ENCODE peak calls at places on chromosomes 11 and 22, in five cellular contexts. T is endodermal cell, O is kidney, L is HCT116, X is adipocyte. A is an unnamed sample.

GRCh38 chr22:47333625-47334024 is 571.2 kb downstream of the TBC1D22A start:
- DNase-seq in L (peak), O (no peak), X (no peak), T (no peak), A (peak)

GRCh38 chr11:110349109-110349996 is 52.9 kb upstream of the RDX start:
- DNase-seq in T (no peak), L (no peak), X (no peak), O (no peak), A (peak)

GRCh38 chr11:99592241-99592640 is 571.5 kb downstream of the CNTN5 start:
- DNase-seq in L (no peak), X (no peak), T (no peak), O (no peak), A (no peak)

GRCh38 chr11:19370100-19370861 is 129.5 kb upstream of the E2F8 start:
- DNase-seq in L (no peak), X (peak), T (no peak), O (no peak), A (peak)

GRCh38 chr11:110896358-110896757 is 184.1 kb upstream of the ARHGAP20 start:
- DNase-seq in O (no peak), L (no peak), T (no peak), X (peak), A (peak)

GRCh38 chr11:125945797-125946520 is at the start of gene VSIG10L2:
- DNase-seq in T (no peak), O (no peak), L (no peak), X (no peak), A (no peak)

GRCh38 chr11:62266558-62266957 is 3.4 kb upstream of the SCGB2A2 start:
- DNase-seq in O (no peak), X (no peak), T (no peak), L (no peak), A (peak)

GRCh38 chr11:4643084-4643483 is 698 bp upstream of the OR51E1 start:
- DNase-seq in O (no peak), L (no peak), X (peak), T (no peak), A (no peak)

GRCh38 chr22:48561676-48562075 is 1266.0 kb downstream of the BRD1 start:
- DNase-seq in L (no peak), X (no peak), T (no peak), O (peak), A (no peak)

DNA sequence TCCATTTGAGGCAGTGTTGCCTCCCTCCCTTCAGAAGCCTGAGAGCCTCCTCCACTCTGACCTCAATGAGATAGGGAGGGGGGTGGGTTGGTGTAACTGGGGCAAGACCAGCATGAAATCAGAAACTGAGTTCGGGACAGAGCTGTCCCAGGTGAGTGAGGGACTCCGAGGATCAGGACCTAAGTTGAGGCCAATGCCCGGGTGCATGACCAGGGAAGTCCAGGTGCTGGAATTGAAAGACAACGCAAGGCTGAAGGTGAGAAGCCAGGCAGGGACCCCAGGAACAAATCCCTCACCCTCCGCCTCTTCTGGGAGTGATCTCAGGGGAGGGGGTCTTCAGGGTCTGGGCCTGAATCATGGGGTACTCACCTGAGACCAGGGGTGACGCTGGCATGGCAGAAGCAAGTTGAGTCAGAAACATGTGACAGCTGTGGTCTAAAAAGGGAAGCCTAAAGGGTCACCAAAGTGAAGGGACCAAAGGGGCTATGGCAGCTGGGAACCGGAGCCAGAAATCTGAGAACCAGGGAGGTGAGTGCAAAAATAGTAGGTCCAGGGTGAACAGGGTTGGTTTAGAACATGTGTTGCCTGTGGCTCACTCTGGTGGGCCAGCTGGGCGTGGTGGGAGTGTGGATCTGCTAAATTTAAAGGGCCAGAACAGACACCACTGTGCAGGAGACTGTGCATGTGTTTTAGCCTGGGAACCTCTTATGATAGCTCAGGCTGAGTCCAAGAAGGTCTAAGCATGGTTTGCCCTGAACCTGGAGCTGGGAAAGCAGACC is 41.1 kb upstream of the ZBED5 start:
- DNase-seq in X (no peak), L (no peak), O (no peak), T (no peak), A (no peak)
- H3K4me3 ChIP-seq in X (peak), L (peak), O (no peak), T (no peak), A (peak)

GRCh38 chr22:18091478-18091877 is 13.7 kb downstream of the PEX26 start:
- DNase-seq in L (no peak), X (no peak), O (no peak), T (no peak), A (no peak)
- H3K9ac ChIP-seq in L (no peak), X (peak), O (peak), T (no peak), A (no peak)

GRCh38 chr22:31945971-31946680 is 1.8 kb downstream of the YWHAH start:
- DNase-seq in T (no peak), L (no peak), X (peak), O (no peak), A (no peak)

GRCh38 chr22:31944700-31945477 is 554 bp downstream of the YWHAH start:
- DNase-seq in X (peak), L (no peak), O (peak), T (peak), A (no peak)

GRCh38 chr22:31948002-31948401 is 3.7 kb downstream of the YWHAH start:
- DNase-seq in O (peak), T (no peak), L (no peak), X (no peak), A (no peak)

GRCh38 chr22:31945478-31945815 is 1.1 kb downstream of the YWHAH start:
- DNase-seq in O (no peak), T (no peak), L (no peak), X (peak), A (no peak)

GRCh38 chr22:31947296-31947695 is 3.0 kb downstream of the YWHAH start:
- DNase-seq in O (no peak), T (no peak), X (no peak), L (no peak), A (no peak)
- H3K4me3 ChIP-seq in O (no peak), T (peak), X (no peak), L (no peak), A (peak)

DNA sequence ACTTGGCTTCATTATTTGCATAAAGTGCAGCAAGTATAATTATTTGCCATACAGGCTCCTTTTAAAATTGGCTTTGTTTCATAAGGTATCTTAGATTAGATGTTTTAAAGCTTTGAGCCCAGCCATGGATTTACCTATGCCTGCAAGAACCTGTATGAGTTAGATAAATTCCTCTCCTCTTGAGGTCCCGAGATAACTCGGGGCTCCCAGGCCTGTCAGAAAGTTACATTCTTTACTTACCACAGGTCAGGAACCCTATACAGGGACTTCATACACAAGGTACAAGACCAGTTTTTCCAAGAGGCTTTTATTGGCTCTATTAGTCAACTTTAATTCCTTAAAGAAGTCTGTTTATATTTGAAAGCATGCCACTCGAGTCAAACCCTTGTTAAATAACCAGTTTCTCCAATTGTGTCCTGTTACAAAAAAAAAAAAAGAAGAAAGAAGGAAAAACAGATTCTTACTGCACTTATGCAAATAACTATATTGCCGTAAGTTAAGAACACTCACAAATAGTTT is 2.3 kb upstream of the C1QTNF6 start:
- DNase-seq in O (no peak), T (no peak), X (no peak), L (no peak), A (no peak)
- H3K9ac ChIP-seq in O (no peak), T (no peak), X (no peak), L (peak), A (no peak)

GRCh38 chr11:82858133-82858532 is 42.1 kb downstream of the PRCP start:
- DNase-seq in T (no peak), L (no peak), X (no peak), O (no peak), A (no peak)
- H3K4me3 ChIP-seq in T (no peak), L (no peak), X (peak), O (no peak), A (no peak)

DNA sequence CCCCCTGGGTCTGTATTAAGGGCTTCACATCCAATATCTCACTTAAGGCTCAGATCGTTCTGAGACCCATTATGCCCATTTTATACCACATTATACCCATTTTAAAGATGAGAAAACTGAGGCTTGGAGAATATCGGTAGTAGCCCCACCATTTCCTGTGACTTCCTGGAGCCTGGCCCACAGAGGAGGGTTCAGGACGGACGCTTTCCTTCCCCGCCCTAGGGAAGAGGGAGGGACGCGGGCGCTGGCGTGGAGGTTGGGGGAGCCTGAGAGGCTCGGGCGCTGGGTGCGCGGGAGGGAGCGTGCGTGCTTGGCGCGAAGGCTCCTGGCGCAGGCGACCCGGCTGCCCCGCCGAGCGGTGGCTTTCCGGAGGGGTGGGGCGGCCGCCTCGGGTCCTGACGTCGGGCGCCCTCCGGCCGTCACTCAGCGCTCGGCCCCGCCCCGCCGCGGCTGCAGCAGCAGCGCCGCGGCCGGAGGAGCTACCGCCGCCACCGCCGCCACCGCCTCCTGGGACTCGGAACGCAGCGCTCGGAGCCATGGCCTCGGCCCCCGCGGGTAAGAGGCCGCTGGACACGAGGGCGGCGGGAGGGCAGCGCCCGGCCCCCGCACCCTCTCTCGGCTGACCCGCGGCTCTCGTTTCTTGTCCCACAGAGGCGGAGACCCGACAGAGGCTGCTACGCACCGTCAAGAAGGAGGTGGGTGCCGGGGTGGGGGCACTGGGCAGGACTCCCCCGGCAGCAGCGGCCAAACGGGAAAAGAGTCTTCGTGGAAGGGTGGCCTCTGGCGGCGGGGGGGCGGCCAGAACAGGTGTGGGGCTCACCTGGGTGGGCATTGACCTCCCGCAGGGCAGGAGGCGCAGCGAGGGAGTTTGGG is at the start of gene SGSM1:
- DNase-seq in O (peak), T (peak), X (peak), L (peak), A (peak)
- H3K9ac ChIP-seq in O (peak), T (no peak), X (peak), L (peak), A (no peak)

DNA sequence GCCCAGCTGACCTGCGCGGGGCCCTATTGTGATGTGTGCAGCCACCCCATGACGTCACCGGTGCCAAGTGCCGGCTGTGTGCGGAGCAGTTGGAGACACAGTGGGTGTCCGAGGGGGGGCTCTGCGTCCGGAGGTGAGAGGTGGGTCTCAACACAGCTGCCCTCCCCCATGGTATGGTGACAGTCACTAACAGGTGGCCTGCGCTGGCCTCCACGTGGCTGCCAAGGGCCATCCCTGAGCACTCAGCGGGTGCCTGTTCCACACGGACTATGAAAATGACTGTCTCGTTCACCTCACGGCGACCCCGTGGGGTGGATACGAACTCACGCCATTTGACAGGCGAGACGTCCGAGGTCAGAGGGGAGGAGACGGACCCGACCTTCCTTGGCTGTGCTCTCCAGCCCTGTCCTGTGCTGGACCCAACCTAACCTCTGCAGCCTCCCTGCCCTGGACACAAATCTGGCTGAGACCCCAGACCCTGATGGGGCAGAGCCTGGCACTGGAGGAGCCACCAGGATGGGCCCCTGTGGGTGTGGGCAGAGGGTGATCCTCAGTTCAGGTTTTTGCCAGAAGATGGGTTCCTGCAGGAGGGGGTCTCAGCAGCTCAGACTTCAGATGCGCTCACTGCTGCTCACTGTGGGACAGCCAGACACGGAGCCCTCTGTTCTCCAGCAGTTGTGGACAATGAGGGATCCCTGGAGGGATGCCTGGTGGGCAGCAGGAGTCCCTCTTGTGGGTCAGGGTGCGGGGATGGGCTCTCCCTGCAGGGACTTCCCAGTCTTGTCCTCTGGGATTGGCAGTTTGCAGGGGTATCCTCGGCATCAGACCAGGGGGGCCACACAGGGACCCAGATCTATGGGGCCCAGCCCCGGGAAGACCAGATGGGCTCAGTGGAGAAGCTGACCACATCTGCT is 6.3 kb downstream of the HRAS start:
- DNase-seq in T (peak), L (no peak), X (no peak), O (no peak), A (no peak)
- H3K4me3 ChIP-seq in T (no peak), L (no peak), X (no peak), O (no peak), A (no peak)

DNA sequence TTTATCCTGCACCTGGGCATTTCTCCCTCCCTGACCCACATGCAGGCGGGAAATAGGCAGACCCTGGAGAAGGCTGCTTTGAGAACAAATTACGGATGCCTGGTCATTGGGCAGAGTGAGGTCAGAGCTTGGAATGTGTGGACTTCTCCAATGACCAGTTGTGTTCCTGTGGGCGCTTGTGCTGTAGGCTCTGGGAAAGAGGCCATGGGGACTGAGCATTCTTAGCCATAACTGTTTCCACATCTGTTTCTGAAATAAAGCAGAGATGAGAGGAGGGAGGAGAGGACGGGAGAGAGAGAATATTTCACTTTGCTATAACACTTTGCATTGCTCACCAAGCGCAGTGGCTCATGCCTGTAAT is 11.2 kb upstream of the TMEM184B start:
- DNase-seq in O (no peak), L (no peak), T (no peak), X (peak), A (peak)
- H3K9ac ChIP-seq in O (no peak), L (no peak), T (peak), X (peak), A (peak)

DNA sequence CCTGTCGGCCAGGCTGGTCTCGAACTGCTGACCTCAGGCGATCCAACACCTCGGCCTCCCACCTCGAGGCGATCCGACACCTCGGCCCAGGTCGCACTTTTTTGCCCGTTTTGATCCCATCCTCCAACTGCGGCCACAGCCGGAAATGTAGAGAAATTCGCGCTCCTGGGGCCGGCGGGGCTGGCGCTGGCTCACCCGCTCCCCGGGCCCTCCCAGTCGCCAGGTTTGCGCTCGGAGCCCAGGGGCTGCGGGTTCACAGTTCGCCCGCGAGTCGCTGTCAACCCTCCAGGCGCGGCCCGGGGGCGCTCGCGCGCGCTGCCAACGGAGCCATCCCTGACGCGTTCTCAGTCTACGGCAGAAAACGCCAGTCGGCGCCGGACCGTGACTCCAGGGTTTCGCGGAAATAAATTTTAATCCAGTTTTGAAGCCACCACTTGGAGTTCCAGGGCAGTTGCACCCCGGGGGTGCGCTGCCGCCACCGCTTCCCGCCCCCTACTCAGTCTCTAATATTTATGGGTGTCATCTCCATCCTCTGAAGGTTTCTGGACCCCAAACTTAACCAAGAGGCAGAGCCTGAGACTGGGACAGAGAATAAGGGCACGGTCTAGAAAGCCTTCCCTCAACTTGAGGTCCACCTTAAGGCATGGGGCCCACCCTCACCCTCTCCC is 1.5 kb upstream of the KLHDC7B start:
- DNase-seq in T (peak), L (no peak), O (peak), X (peak), A (peak)
- H3K4me3 ChIP-seq in T (no peak), L (peak), O (peak), X (peak), A (peak)